ENCODE peak calls at places on chromosomes 12 and 14, in four cellular contexts. One of them, this sample, is unnamed.
A peak's percentile ranks its signal among the peaks of the same experiment; 100 is the strongest.

GRCh38 chr14:39091716-39092115 is 11.3 kb downstream of the SEC23A start:
- DNase-seq in lower lobe of right lung: no peak
- DNase-seq in heart left ventricle: no peak
- DNase-seq in CD8-positive, alpha-beta T cell: no peak
- DNase-seq in this sample: no peak

GRCh38 chr12:131314524-131315090 is 360.9 kb downstream of the ADGRD1 start:
- DNase-seq in lower lobe of right lung: no peak
- DNase-seq in heart left ventricle: no peak
- DNase-seq in CD8-positive, alpha-beta T cell: no peak
- DNase-seq in this sample: no peak

GRCh38 chr12:70683976-70684375 is 46.7 kb upstream of the PTPRB start:
- DNase-seq in lower lobe of right lung: no peak
- DNase-seq in heart left ventricle: no peak
- DNase-seq in CD8-positive, alpha-beta T cell: no peak
- DNase-seq in this sample: no peak

GRCh38 chr14:31224808-31225207 is 17.2 kb upstream of the HECTD1 start:
- DNase-seq in lower lobe of right lung: no peak
- DNase-seq in heart left ventricle: no peak
- DNase-seq in CD8-positive, alpha-beta T cell: no peak
- DNase-seq in this sample: no peak

GRCh38 chr14:74737753-74738325 is 24.9 kb downstream of the FCF1 start:
- DNase-seq in lower lobe of right lung: no peak
- DNase-seq in heart left ventricle: no peak
- DNase-seq in CD8-positive, alpha-beta T cell: no peak
- DNase-seq in this sample: no peak

GRCh38 chr12:124862768-124863408 is 776 bp downstream of the SCARB1 start:
- DNase-seq in lower lobe of right lung: no peak
- DNase-seq in heart left ventricle: no peak
- DNase-seq in CD8-positive, alpha-beta T cell: no peak
- DNase-seq in this sample: peak; percentile 59

GRCh38 chr12:105106621-105107020 is 910 bp upstream of the WASHC4 start:
- DNase-seq in lower lobe of right lung: no peak
- DNase-seq in heart left ventricle: no peak
- DNase-seq in CD8-positive, alpha-beta T cell: no peak
- DNase-seq in this sample: no peak

GRCh38 chr14:96362071-96362964 is 823 bp downstream of the ATG2B start:
- DNase-seq in lower lobe of right lung: no peak
- DNase-seq in heart left ventricle: peak; percentile 13
- DNase-seq in CD8-positive, alpha-beta T cell: peak; percentile 66
- DNase-seq in this sample: peak; percentile 36

GRCh38 chr12:106954462-106955376 is 988 bp upstream of the TMEM263 start:
- DNase-seq in lower lobe of right lung: peak; percentile 56
- DNase-seq in heart left ventricle: peak; percentile 38
- DNase-seq in CD8-positive, alpha-beta T cell: peak; percentile 55
- DNase-seq in this sample: peak; percentile 80

GRCh38 chr12:123761841-123762714 is at the start of gene DNAH10:
- DNase-seq in lower lobe of right lung: peak; percentile 62
- DNase-seq in heart left ventricle: no peak
- DNase-seq in CD8-positive, alpha-beta T cell: peak; percentile 32
- DNase-seq in this sample: peak; percentile 62

GRCh38 chr12:92107094-92107493 is 38.6 kb downstream of the BTG1 start:
- DNase-seq in lower lobe of right lung: no peak
- DNase-seq in heart left ventricle: no peak
- DNase-seq in CD8-positive, alpha-beta T cell: no peak
- DNase-seq in this sample: no peak

GRCh38 chr12:19704966-19705365 is 265.7 kb downstream of the AEBP2 start:
- DNase-seq in lower lobe of right lung: no peak
- DNase-seq in heart left ventricle: no peak
- DNase-seq in CD8-positive, alpha-beta T cell: no peak
- DNase-seq in this sample: no peak

GRCh38 chr14:96114002-96114401 is 74.8 kb downstream of the C14orf132 start:
- DNase-seq in lower lobe of right lung: no peak
- DNase-seq in heart left ventricle: no peak
- DNase-seq in CD8-positive, alpha-beta T cell: no peak
- DNase-seq in this sample: no peak

GRCh38 chr14:22565391-22565945 is 23.6 kb downstream of the DAD1 start:
- DNase-seq in lower lobe of right lung: no peak
- DNase-seq in heart left ventricle: no peak
- DNase-seq in CD8-positive, alpha-beta T cell: peak; percentile 20
- DNase-seq in this sample: no peak

GRCh38 chr12:131054345-131055092 is 100.8 kb downstream of the ADGRD1 start:
- DNase-seq in lower lobe of right lung: peak; percentile 24
- DNase-seq in heart left ventricle: no peak
- DNase-seq in CD8-positive, alpha-beta T cell: no peak
- DNase-seq in this sample: no peak

GRCh38 chr14:29458547-29458946 is 469.1 kb downstream of the PRKD1 start:
- DNase-seq in lower lobe of right lung: no peak
- DNase-seq in heart left ventricle: no peak
- DNase-seq in CD8-positive, alpha-beta T cell: no peak
- DNase-seq in this sample: no peak

GRCh38 chr12:122024132-122024785 is 2.6 kb downstream of the BCL7A start:
- DNase-seq in lower lobe of right lung: no peak
- DNase-seq in heart left ventricle: no peak
- DNase-seq in CD8-positive, alpha-beta T cell: no peak
- DNase-seq in this sample: no peak

GRCh38 chr14:75249958-75250336 is 28.7 kb upstream of the FOS start:
- DNase-seq in lower lobe of right lung: no peak
- DNase-seq in heart left ventricle: no peak
- DNase-seq in CD8-positive, alpha-beta T cell: no peak
- DNase-seq in this sample: no peak

GRCh38 chr12:28708918-28709371 is 440.1 kb upstream of the FAR2 start:
- DNase-seq in lower lobe of right lung: no peak
- DNase-seq in heart left ventricle: no peak
- DNase-seq in CD8-positive, alpha-beta T cell: no peak
- DNase-seq in this sample: no peak

GRCh38 chr14:50335389-50335788 is 23.3 kb downstream of the DMAC2L start:
- DNase-seq in lower lobe of right lung: no peak
- DNase-seq in heart left ventricle: peak; percentile 55
- DNase-seq in CD8-positive, alpha-beta T cell: no peak
- DNase-seq in this sample: peak; percentile 74

GRCh38 chr14:61034416-61035100 is 53.5 kb downstream of the SLC38A6 start:
- DNase-seq in lower lobe of right lung: peak; percentile 41
- DNase-seq in heart left ventricle: no peak
- DNase-seq in CD8-positive, alpha-beta T cell: no peak
- DNase-seq in this sample: no peak

GRCh38 chr12:108777156-108777555 is 45.8 kb upstream of the CORO1C start:
- DNase-seq in lower lobe of right lung: no peak
- DNase-seq in heart left ventricle: no peak
- DNase-seq in CD8-positive, alpha-beta T cell: no peak
- DNase-seq in this sample: no peak
- H3K4me1 ChIP-seq in lower lobe of right lung: peaks cover 32% of the 10 kb centered on the region
- H3K4me1 ChIP-seq in heart left ventricle: peaks cover 7% of the 10 kb centered on the region
- H3K4me1 ChIP-seq in CD8-positive, alpha-beta T cell: no peaks in the 10 kb centered on the region
- H3K4me1 ChIP-seq in this sample: peaks cover 26% of the 10 kb centered on the region

GRCh38 chr14:68450391-68451120 is 342.3 kb downstream of the ZFP36L1 start:
- DNase-seq in lower lobe of right lung: no peak
- DNase-seq in heart left ventricle: no peak
- DNase-seq in CD8-positive, alpha-beta T cell: no peak
- DNase-seq in this sample: no peak
- H3K4me1 ChIP-seq in lower lobe of right lung: peaks cover 9% of the 10 kb centered on the region
- H3K4me1 ChIP-seq in heart left ventricle: no peaks in the 10 kb centered on the region
- H3K4me1 ChIP-seq in CD8-positive, alpha-beta T cell: no peaks in the 10 kb centered on the region
- H3K4me1 ChIP-seq in this sample: peaks cover 3% of the 10 kb centered on the region

GRCh38 chr12:14962797-14963196 is 1.4 kb upstream of the ARHGDIB start:
- DNase-seq in lower lobe of right lung: no peak
- DNase-seq in heart left ventricle: no peak
- DNase-seq in CD8-positive, alpha-beta T cell: no peak
- DNase-seq in this sample: no peak

GRCh38 chr12:14960548-14961465 is 594 bp downstream of the ARHGDIB start:
- DNase-seq in lower lobe of right lung: no peak
- DNase-seq in heart left ventricle: peak; percentile 63
- DNase-seq in CD8-positive, alpha-beta T cell: peak; percentile 59
- DNase-seq in this sample: peak; percentile 68

GRCh38 chr12:14959916-14960315 is 1.5 kb downstream of the ARHGDIB start:
- DNase-seq in lower lobe of right lung: no peak
- DNase-seq in heart left ventricle: no peak
- DNase-seq in CD8-positive, alpha-beta T cell: no peak
- DNase-seq in this sample: no peak

GRCh38 chr12:14962180-14962579 is 779 bp upstream of the ARHGDIB start:
- DNase-seq in lower lobe of right lung: no peak
- DNase-seq in heart left ventricle: no peak
- DNase-seq in CD8-positive, alpha-beta T cell: no peak
- DNase-seq in this sample: no peak

GRCh38 chr12:14961466-14962155 is at the start of gene ARHGDIB:
- DNase-seq in lower lobe of right lung: peak; percentile 58
- DNase-seq in heart left ventricle: peak; percentile 29
- DNase-seq in CD8-positive, alpha-beta T cell: peak; percentile 90
- DNase-seq in this sample: peak; percentile 81
- H3K4me1 ChIP-seq in lower lobe of right lung: peaks cover 44% of the 10 kb centered on the region
- H3K4me1 ChIP-seq in heart left ventricle: no peaks in the 10 kb centered on the region
- H3K4me1 ChIP-seq in CD8-positive, alpha-beta T cell: peaks cover 41% of the 10 kb centered on the region
- H3K4me1 ChIP-seq in this sample: peaks cover 7% of the 10 kb centered on the region

GRCh38 chr14:54629635-54630360 is 62.9 kb downstream of the SAMD4A start:
- DNase-seq in lower lobe of right lung: no peak
- DNase-seq in heart left ventricle: no peak
- DNase-seq in CD8-positive, alpha-beta T cell: no peak
- DNase-seq in this sample: no peak
- H3K4me1 ChIP-seq in lower lobe of right lung: peaks cover 52% of the 10 kb centered on the region
- H3K4me1 ChIP-seq in heart left ventricle: peaks cover 13% of the 10 kb centered on the region
- H3K4me1 ChIP-seq in CD8-positive, alpha-beta T cell: peaks cover 38% of the 10 kb centered on the region
- H3K4me1 ChIP-seq in this sample: peaks cover 10% of the 10 kb centered on the region

GRCh38 chr14:101132588-101132987 is 229.1 kb upstream of the RTL1 start:
- DNase-seq in lower lobe of right lung: no peak
- DNase-seq in heart left ventricle: no peak
- DNase-seq in CD8-positive, alpha-beta T cell: no peak
- DNase-seq in this sample: no peak

GRCh38 chr14:101132051-101132541 is 228.6 kb upstream of the RTL1 start:
- DNase-seq in lower lobe of right lung: peak; percentile 37
- DNase-seq in heart left ventricle: no peak
- DNase-seq in CD8-positive, alpha-beta T cell: no peak
- DNase-seq in this sample: no peak

GRCh38 chr14:101131451-101131916 is 228.0 kb upstream of the RTL1 start:
- DNase-seq in lower lobe of right lung: no peak
- DNase-seq in heart left ventricle: no peak
- DNase-seq in CD8-positive, alpha-beta T cell: no peak
- DNase-seq in this sample: no peak

GRCh38 chr14:101134161-101134631 is 230.7 kb upstream of the RTL1 start:
- DNase-seq in lower lobe of right lung: no peak
- DNase-seq in heart left ventricle: no peak
- DNase-seq in CD8-positive, alpha-beta T cell: no peak
- DNase-seq in this sample: no peak

GRCh38 chr14:101133068-101133467 is 229.5 kb upstream of the RTL1 start:
- DNase-seq in lower lobe of right lung: no peak
- DNase-seq in heart left ventricle: no peak
- DNase-seq in CD8-positive, alpha-beta T cell: no peak
- DNase-seq in this sample: no peak
- H3K4me1 ChIP-seq in lower lobe of right lung: no peaks in the 10 kb centered on the region
- H3K4me1 ChIP-seq in heart left ventricle: no peaks in the 10 kb centered on the region
- H3K4me1 ChIP-seq in CD8-positive, alpha-beta T cell: no peaks in the 10 kb centered on the region
- H3K4me1 ChIP-seq in this sample: no peaks in the 10 kb centered on the region

GRCh38 chr14:69654109-69654508 is 42.7 kb downstream of the SUSD6 start:
- DNase-seq in lower lobe of right lung: no peak
- DNase-seq in heart left ventricle: no peak
- DNase-seq in CD8-positive, alpha-beta T cell: no peak
- DNase-seq in this sample: no peak

GRCh38 chr14:69648480-69649414 is 37.4 kb downstream of the SUSD6 start:
- DNase-seq in lower lobe of right lung: no peak
- DNase-seq in heart left ventricle: no peak
- DNase-seq in CD8-positive, alpha-beta T cell: no peak
- DNase-seq in this sample: no peak

GRCh38 chr14:69650948-69651369 is 39.6 kb downstream of the SUSD6 start:
- DNase-seq in lower lobe of right lung: no peak
- DNase-seq in heart left ventricle: no peak
- DNase-seq in CD8-positive, alpha-beta T cell: no peak
- DNase-seq in this sample: no peak

GRCh38 chr14:69651653-69652052 is 40.3 kb downstream of the SUSD6 start:
- DNase-seq in lower lobe of right lung: no peak
- DNase-seq in heart left ventricle: no peak
- DNase-seq in CD8-positive, alpha-beta T cell: no peak
- DNase-seq in this sample: no peak

DNA sequence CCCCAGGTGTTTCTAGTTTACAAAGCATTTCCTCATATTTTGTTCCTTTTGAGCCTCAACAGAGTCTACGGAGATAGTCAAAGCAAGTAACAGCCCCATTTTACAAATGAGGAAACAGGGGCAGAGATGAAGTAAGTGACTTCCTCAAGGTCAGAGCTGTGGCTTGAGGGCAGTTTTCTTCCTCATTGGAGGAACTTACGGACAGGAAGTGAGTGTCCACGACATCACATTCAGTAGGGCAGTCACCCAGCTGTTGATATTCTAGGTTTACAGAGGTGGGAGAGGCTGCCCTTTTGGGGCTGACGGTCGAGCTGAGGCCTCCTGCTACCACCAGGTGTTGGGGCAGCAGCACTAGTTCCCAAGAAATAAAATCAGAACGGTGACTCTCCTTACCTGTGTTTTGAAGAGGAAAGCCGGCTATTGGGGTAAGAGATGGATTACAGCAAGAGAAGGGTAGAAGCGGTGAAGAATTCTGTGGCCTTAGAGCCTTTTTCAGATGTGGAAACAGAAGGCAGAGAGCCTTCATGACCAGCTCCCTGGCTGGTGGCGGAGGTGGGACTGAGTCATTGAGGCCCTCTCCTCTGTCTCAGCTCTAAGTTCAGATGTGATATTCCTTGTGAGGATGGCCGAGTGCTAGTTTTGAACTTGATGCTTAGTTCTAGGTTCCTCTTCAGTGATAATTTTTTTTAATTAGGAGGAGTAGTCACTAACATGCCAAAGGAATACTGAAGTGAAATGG is 41.7 kb downstream of the SUSD6 start:
- DNase-seq in lower lobe of right lung: no peak
- DNase-seq in heart left ventricle: no peak
- DNase-seq in CD8-positive, alpha-beta T cell: no peak
- DNase-seq in this sample: no peak
- H3K4me1 ChIP-seq in lower lobe of right lung: peaks cover 90% of the 10 kb centered on the region
- H3K4me1 ChIP-seq in heart left ventricle: peaks cover 13% of the 10 kb centered on the region
- H3K4me1 ChIP-seq in CD8-positive, alpha-beta T cell: peaks cover 49% of the 10 kb centered on the region
- H3K4me1 ChIP-seq in this sample: peaks cover 29% of the 10 kb centered on the region

DNA sequence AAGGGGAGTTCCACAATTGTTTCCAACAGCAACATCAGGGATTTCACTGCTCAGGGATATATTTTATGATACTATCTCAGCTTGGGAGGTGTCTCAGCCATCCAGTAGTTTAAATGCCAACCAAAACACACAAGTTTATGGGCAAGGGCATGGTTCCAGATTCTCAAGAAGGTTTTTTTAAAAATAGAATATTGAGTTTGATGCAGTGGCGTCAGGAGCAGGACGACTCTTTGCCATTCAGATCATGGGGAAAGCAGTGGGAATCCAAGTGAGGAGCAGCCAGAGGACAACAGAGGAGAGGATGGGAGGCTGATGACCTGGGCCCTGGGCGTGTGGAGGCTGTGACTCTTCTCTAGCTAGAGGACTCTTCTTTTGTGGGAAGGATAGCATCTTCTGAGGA is 25.7 kb downstream of the TSHR start:
- DNase-seq in lower lobe of right lung: no peak
- DNase-seq in heart left ventricle: no peak
- DNase-seq in CD8-positive, alpha-beta T cell: no peak
- DNase-seq in this sample: no peak
- H3K4me1 ChIP-seq in lower lobe of right lung: no peaks in the 10 kb centered on the region
- H3K4me1 ChIP-seq in heart left ventricle: no peaks in the 10 kb centered on the region
- H3K4me1 ChIP-seq in CD8-positive, alpha-beta T cell: no peaks in the 10 kb centered on the region
- H3K4me1 ChIP-seq in this sample: no peaks in the 10 kb centered on the region

GRCh38 chr12:52147367-52147972 is 44.3 kb downstream of the KRT80 start:
- DNase-seq in lower lobe of right lung: peak; percentile 95
- DNase-seq in heart left ventricle: peak; percentile 87
- DNase-seq in CD8-positive, alpha-beta T cell: no peak
- DNase-seq in this sample: peak; percentile 95
- H3K4me1 ChIP-seq in lower lobe of right lung: peaks cover 58% of the 10 kb centered on the region
- H3K4me1 ChIP-seq in heart left ventricle: peaks cover 6% of the 10 kb centered on the region
- H3K4me1 ChIP-seq in CD8-positive, alpha-beta T cell: peaks cover 2% of the 10 kb centered on the region
- H3K4me1 ChIP-seq in this sample: peaks cover 8% of the 10 kb centered on the region

GRCh38 chr12:68370006-68370590 is 37.9 kb upstream of the MDM1 start:
- DNase-seq in lower lobe of right lung: no peak
- DNase-seq in heart left ventricle: no peak
- DNase-seq in CD8-positive, alpha-beta T cell: no peak
- DNase-seq in this sample: no peak
- H3K4me1 ChIP-seq in lower lobe of right lung: peaks cover 56% of the 10 kb centered on the region
- H3K4me1 ChIP-seq in heart left ventricle: no peaks in the 10 kb centered on the region
- H3K4me1 ChIP-seq in CD8-positive, alpha-beta T cell: peaks cover 53% of the 10 kb centered on the region
- H3K4me1 ChIP-seq in this sample: no peaks in the 10 kb centered on the region

This sample was measured in right cardiac atrium.